ENCODE peak calls at places on chromosomes 13 and 19, in four cellular contexts. M, I, C and J are unnamed samples.

GRCh38 chr19:48659768-48660167 is 13.0 kb downstream of the NTN5 start:
- DNase-seq in M (no peak), I (no peak), C (no peak), J (peak)

GRCh38 chr13:35923347-35923746 is 207.8 kb downstream of the DCLK1 start:
- DNase-seq in M (no peak), I (no peak), C (no peak), J (peak)

GRCh38 chr13:48334534-48335127 is 31.1 kb downstream of the RB1 start:
- DNase-seq in M (no peak), I (no peak), C (no peak), J (no peak)

GRCh38 chr13:53126803-53127202 is 98.2 kb downstream of the OLFM4 start:
- DNase-seq in M (no peak), I (peak), C (no peak), J (no peak)

GRCh38 chr19:21586341-21587116 is 81.1 kb downstream of the ZNF429 start:
- DNase-seq in M (peak), I (no peak), C (no peak), J (peak)

GRCh38 chr19:49588370-49589122 is 2.4 kb upstream of the PRR12 start:
- DNase-seq in M (no peak), I (no peak), C (peak), J (no peak)

GRCh38 chr13:32125746-32126145 is 94.2 kb downstream of the FRY start:
- DNase-seq in M (no peak), I (no peak), C (no peak), J (no peak)

GRCh38 chr13:31699650-31700049 is 39.7 kb upstream of the RXFP2 start:
- DNase-seq in M (no peak), I (no peak), C (no peak), J (no peak)

GRCh38 chr13:45207319-45207718 is 6.5 kb upstream of the KCTD4 start:
- DNase-seq in M (no peak), I (no peak), C (no peak), J (no peak)

GRCh38 chr13:48232420-48233096 is 448 bp upstream of the ITM2B start:
- DNase-seq in M (no peak), I (peak), C (no peak), J (peak)

GRCh38 chr13:105817011-105817410 is 718.5 kb downstream of the EFNB2 start:
- DNase-seq in M (no peak), I (no peak), C (no peak), J (no peak)

GRCh38 chr13:51152713-51153112 is 41.6 kb upstream of the C13orf42 start:
- DNase-seq in M (no peak), I (no peak), C (no peak), J (no peak)

GRCh38 chr19:46482645-46483044 is 11.3 kb upstream of the PNMA8A start:
- DNase-seq in M (no peak), I (no peak), C (no peak), J (no peak)

GRCh38 chr19:1065606-1066109 is 1.3 kb upstream of the ARHGAP45 start:
- DNase-seq in M (no peak), I (no peak), C (no peak), J (no peak)

GRCh38 chr19:38451036-38451435 is 17.5 kb downstream of the RYR1 start:
- DNase-seq in M (no peak), I (no peak), C (no peak), J (no peak)

GRCh38 chr13:27797228-27797624 is 4.9 kb downstream of the GSX1 start:
- DNase-seq in M (peak), I (no peak), C (no peak), J (no peak)

GRCh38 chr19:35519291-35519690 is 5.8 kb upstream of the DMKN start:
- DNase-seq in M (no peak), I (no peak), C (no peak), J (no peak)

GRCh38 chr13:43894438-43894837 is 14.7 kb downstream of the LACC1 start:
- DNase-seq in M (no peak), I (no peak), C (no peak), J (no peak)

GRCh38 chr13:46530084-46530935 is 22.7 kb upstream of the LRCH1 start:
- DNase-seq in M (no peak), I (no peak), C (no peak), J (no peak)

GRCh38 chr13:103876571-103876970 is 810.4 kb upstream of the SLC10A2 start:
- DNase-seq in M (no peak), I (no peak), C (no peak), J (no peak)

GRCh38 chr13:23953860-23954512 is 56.7 kb upstream of the C1QTNF9B start:
- DNase-seq in M (no peak), I (no peak), C (no peak), J (no peak)

GRCh38 chr19:18809149-18809978 is 18.3 kb upstream of the COMP start:
- DNase-seq in M (no peak), I (peak), C (no peak), J (peak)

GRCh38 chr19:19628499-19629134 is 597 bp upstream of the LPAR2 start:
- DNase-seq in M (no peak), I (no peak), C (peak), J (peak)

GRCh38 chr13:44271031-44271433 is 102.6 kb upstream of the SERP2 start:
- DNase-seq in M (no peak), I (peak), C (no peak), J (no peak)

GRCh38 chr13:114090476-114090875 is 41.9 kb downstream of the RASA3 start:
- DNase-seq in M (no peak), I (no peak), C (no peak), J (no peak)